ENCODE peak calls at places on chromosomes 12 and 14, in ten cellular contexts. F, M, I, L, J, Z, T, P, N and G are unnamed samples.

GRCh38 chr14:84312551-84312950 is 1217.4 kb upstream of the FLRT2 start:
- DNase-seq in F (no peak), M (no peak), I (no peak), L (no peak), J (no peak), Z (no peak), T (no peak), P (no peak), N (no peak), G (no peak)

GRCh38 chr14:103548463-103549351 is 13.8 kb downstream of the BAG5 start:
- DNase-seq in F (peak; percentile 69), M (no peak), I (no peak), L (no peak), J (no peak), Z (peak; percentile 74), T (no peak), P (no peak), N (no peak), G (no peak)

GRCh38 chr12:128914908-128915563 is 61.8 kb downstream of the GLT1D1 start:
- DNase-seq in F (no peak), M (no peak), I (no peak), L (peak; percentile 12), J (no peak), Z (no peak), T (no peak), P (no peak), N (no peak), G (no peak)

GRCh38 chr14:102913341-102914211 is 8.9 kb upstream of the AMN start:
- DNase-seq in F (peak; percentile 78), M (no peak), I (no peak), L (no peak), J (no peak), Z (no peak), T (no peak), P (no peak), N (no peak), G (no peak)

GRCh38 chr14:73238941-73239340 is 1.6 kb downstream of the PAPLN start:
- DNase-seq in F (no peak), M (peak; percentile 25), I (no peak), L (no peak), J (peak; percentile 4), Z (no peak), T (no peak), P (peak; percentile 20), N (no peak), G (no peak)

GRCh38 chr12:10385181-10385613 is 4.6 kb downstream of the KLRK1 start:
- DNase-seq in F (no peak), M (peak; percentile 46), I (no peak), L (no peak), J (no peak), Z (no peak), T (no peak), P (no peak), N (no peak), G (no peak)

GRCh38 chr14:21044106-21044618 is 2.0 kb downstream of the RNASE7 start:
- DNase-seq in F (no peak), M (no peak), I (no peak), L (no peak), J (no peak), Z (no peak), T (no peak), P (no peak), N (no peak), G (no peak)

GRCh38 chr12:30694971-30695326 is 720 bp downstream of the IPO8 start:
- DNase-seq in F (peak; percentile 83), M (peak; percentile 63), I (peak; percentile 23), L (no peak), J (no peak), Z (peak; percentile 20), T (peak; percentile 45), P (peak; percentile 50), N (no peak), G (no peak)

GRCh38 chr12:30191701-30192455 is 408.1 kb upstream of the TMTC1 start:
- DNase-seq in F (no peak), M (no peak), I (no peak), L (no peak), J (no peak), Z (no peak), T (no peak), P (no peak), N (no peak), G (no peak)

GRCh38 chr14:103189481-103190470 is 66.5 kb downstream of the TNFAIP2 start:
- DNase-seq in F (no peak), M (no peak), I (no peak), L (no peak), J (no peak), Z (no peak), T (no peak), P (no peak), N (no peak), G (no peak)

GRCh38 chr12:94099191-94099983 is 49.0 kb upstream of the PLXNC1 start:
- DNase-seq in F (no peak), M (peak; percentile 89), I (no peak), L (no peak), J (no peak), Z (no peak), T (no peak), P (no peak), N (peak; percentile 23), G (no peak)

GRCh38 chr12:131195796-131196195 is 242.1 kb downstream of the ADGRD1 start:
- DNase-seq in F (no peak), M (no peak), I (no peak), L (no peak), J (no peak), Z (no peak), T (no peak), P (no peak), N (no peak), G (no peak)

GRCh38 chr14:69485701-69486100 is 1.2 kb downstream of the PLEKHD1 start:
- DNase-seq in F (no peak), M (no peak), I (no peak), L (no peak), J (no peak), Z (no peak), T (no peak), P (no peak), N (no peak), G (no peak)

GRCh38 chr12:54404061-54405004 is 14.7 kb downstream of the ITGA5 start:
- DNase-seq in F (no peak), M (peak; percentile 48), I (peak; percentile 75), L (peak; percentile 62), J (no peak), Z (peak; percentile 51), T (peak; percentile 10), P (peak; percentile 75), N (no peak), G (no peak)

GRCh38 chr12:2256915-2257314 is 204.1 kb downstream of the CACNA1C start:
- DNase-seq in F (no peak), M (peak; percentile 40), I (no peak), L (no peak), J (no peak), Z (no peak), T (no peak), P (no peak), N (no peak), G (no peak)

GRCh38 chr14:69570836-69571330 is 3.8 kb downstream of the CCDC177 start:
- DNase-seq in F (no peak), M (no peak), I (no peak), L (no peak), J (no peak), Z (no peak), T (no peak), P (no peak), N (no peak), G (no peak)

GRCh38 chr12:110022980-110023633 is 23.9 kb downstream of the ANKRD13A start:
- DNase-seq in F (no peak), M (no peak), I (no peak), L (no peak), J (no peak), Z (no peak), T (no peak), P (no peak), N (peak; percentile 82), G (no peak)

GRCh38 chr12:121678721-121679300 is 9.4 kb upstream of the MORN3 start:
- DNase-seq in F (no peak), M (no peak), I (no peak), L (no peak), J (no peak), Z (no peak), T (no peak), P (no peak), N (no peak), G (no peak)

GRCh38 chr12:51591020-51591901 is at the start of gene SCN8A:
- DNase-seq in F (peak; percentile 76), M (peak; percentile 73), I (no peak), L (peak; percentile 22), J (peak; percentile 43), Z (peak; percentile 52), T (peak; percentile 46), P (no peak), N (no peak), G (no peak)

GRCh38 chr12:90773526-90773925 is 181.4 kb downstream of the CCER1 start:
- DNase-seq in F (no peak), M (no peak), I (no peak), L (no peak), J (no peak), Z (no peak), T (no peak), P (no peak), N (no peak), G (no peak)

GRCh38 chr12:117854339-117855012 is 114.3 kb downstream of the KSR2 start:
- DNase-seq in F (no peak), M (peak; percentile 77), I (no peak), L (no peak), J (no peak), Z (peak; percentile 14), T (no peak), P (no peak), N (no peak), G (no peak)